ENCODE peak calls at places on chromosomes 4 and X, in four cellular contexts. V is H1, Y is K562, C is HepG2. X is an unnamed sample.

GRCh38 chrX:26208012-26208411 is 8.0 kb upstream of the MAGEB5 start:
- DNase-seq in Y (no peak), C (no peak), V (no peak), X (no peak)

GRCh38 chr4:147370881-147371280 is 110.0 kb upstream of the EDNRA start:
- DNase-seq in C (no peak), V (no peak), Y (no peak), X (no peak)

GRCh38 chrX:39008554-39008953 is 207.3 kb downstream of the MID1IP1 start:
- DNase-seq in C (no peak), Y (no peak), V (no peak), X (no peak)

GRCh38 chr4:64539234-64539849 is 130.1 kb upstream of the TECRL start:
- DNase-seq in Y (peak), C (peak), V (no peak), X (peak)

GRCh38 chrX:149881081-149881711 is at the start of gene MAGEA8:
- DNase-seq in Y (peak), V (peak), C (no peak), X (no peak)

GRCh38 chr4:92104506-92104905 is 199.3 kb upstream of the GRID2 start:
- DNase-seq in C (no peak), V (no peak), Y (no peak), X (no peak)

GRCh38 chrX:1361275-1361674 is 24.7 kb downstream of the IL3RA start:
- DNase-seq in V (no peak), C (no peak), Y (no peak), X (no peak)

GRCh38 chr4:102610007-102610406 is 108.8 kb downstream of the NFKB1 start:
- DNase-seq in Y (peak), C (no peak), V (no peak), X (no peak)

GRCh38 chr4:71857713-71858451 is 74.0 kb upstream of the GC start:
- DNase-seq in Y (peak), V (peak), C (no peak), X (no peak)

GRCh38 chr4:13866881-13867280 is 239.4 kb upstream of the BOD1L1 start:
- DNase-seq in V (no peak), Y (no peak), C (no peak), X (no peak)

GRCh38 chrX:16873106-16873505 is 2.9 kb upstream of the RBBP7 start:
- DNase-seq in C (no peak), Y (no peak), V (no peak), X (no peak)

DNA sequence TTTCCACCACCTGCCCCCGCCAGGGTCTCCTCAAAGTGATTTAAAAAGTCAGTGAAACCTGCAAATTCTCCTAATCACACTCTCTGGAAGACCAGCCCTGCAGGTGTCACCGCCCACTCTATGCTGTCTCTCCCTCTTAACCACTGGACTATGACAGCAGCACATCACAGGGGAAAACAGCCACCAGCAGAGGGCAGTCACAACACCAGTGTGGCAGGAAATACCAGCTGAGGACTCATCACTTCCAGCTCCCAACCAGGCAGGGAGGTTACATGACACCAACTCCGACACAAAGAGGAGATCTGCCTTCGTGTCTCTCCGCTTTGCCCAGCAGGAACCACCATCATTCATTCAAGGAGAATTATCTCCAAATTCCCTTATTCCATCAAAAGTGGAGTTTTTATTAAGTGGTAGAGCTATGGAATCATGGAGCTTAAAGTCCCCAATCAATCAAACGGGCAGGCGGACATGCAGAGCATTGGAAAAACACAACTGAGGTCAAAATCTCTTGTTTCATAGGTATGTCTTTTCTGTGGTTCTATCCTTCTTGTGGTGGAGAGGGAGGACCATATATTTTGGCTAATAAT is 91.3 kb downstream of the NSUN7 start:
- DNase-seq in Y (peak), C (peak), V (peak), X (peak)
- TF ChIP-seq RNF2 in Y (no peak), C (no peak), V (no peak), X (no peak)

GRCh38 chr4:122932763-122933162 is 10.4 kb upstream of the NUDT6 start:
- DNase-seq in Y (no peak), C (no peak), V (no peak), X (no peak)

GRCh38 chr4:122928930-122929329 is 6.5 kb upstream of the NUDT6 start:
- DNase-seq in C (no peak), V (no peak), Y (no peak), X (no peak)

GRCh38 chr4:122930877-122931276 is 8.5 kb upstream of the NUDT6 start:
- DNase-seq in Y (no peak), V (no peak), C (no peak), X (no peak)
- TF ChIP-seq CTCF in Y (no peak), V (no peak), C (peak), X (peak)

DNA sequence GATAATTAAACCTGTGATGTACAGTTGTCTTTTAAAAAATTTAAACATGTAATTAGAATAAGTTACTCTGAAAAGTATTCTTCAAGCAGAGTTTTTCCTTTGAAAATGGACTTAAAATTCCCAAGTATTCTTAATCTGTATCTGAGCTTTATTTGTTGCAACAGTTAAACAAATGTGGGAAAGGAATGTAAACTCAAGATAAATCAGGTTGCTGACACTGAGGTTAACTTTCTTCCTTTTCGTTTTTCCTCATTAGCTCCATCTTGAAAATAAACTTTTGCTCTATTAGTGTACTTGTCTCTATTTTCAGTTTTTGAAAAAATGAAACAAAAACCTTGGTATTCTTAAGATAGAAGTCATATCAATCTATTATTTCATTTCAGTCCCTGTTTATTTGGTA is 144.5 kb upstream of the BMPR1B start:
- DNase-seq in V (no peak), Y (no peak), C (no peak), X (no peak)
- TF ChIP-seq RNF2 in V (no peak), Y (no peak), C (no peak), X (no peak)

GRCh38 chr4:163902417-163902816 is 407.9 kb downstream of the TMA16 start:
- DNase-seq in Y (no peak), V (no peak), C (no peak), X (no peak)

GRCh38 chr4:163895369-163896005 is 401.0 kb downstream of the TMA16 start:
- DNase-seq in V (no peak), C (no peak), Y (no peak), X (no peak)

GRCh38 chr4:163901305-163901704 is 406.8 kb downstream of the TMA16 start:
- DNase-seq in V (no peak), Y (no peak), C (no peak), X (no peak)
- TF ChIP-seq CTCF in V (no peak), Y (no peak), C (no peak), X (no peak)

GRCh38 chr4:508675-509373 is 9.8 kb downstream of the PIGG start:
- DNase-seq in C (no peak), V (no peak), Y (no peak), X (no peak)
- TF ChIP-seq RNF2 in C (no peak), V (no peak), Y (no peak), X (no peak)

DNA sequence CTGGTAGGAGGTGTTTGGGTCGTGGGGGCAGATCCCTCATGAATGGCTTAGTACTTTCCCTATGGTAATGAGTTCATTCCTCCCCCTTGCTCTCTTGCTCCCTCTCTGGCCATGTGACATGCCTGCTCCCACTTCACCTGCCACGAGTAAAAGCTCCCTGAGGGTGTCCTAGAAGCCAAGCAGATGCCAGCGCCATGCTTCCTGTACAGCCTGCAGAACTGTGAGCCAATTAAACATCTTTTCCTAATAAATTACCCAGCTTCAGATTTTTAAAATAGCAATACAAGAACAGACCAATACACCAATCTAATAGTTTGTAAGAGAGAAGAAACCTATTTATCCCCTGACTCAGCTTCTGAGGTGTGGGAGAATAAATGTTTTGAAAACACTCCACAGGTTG is 60.5 kb downstream of the FGFBP1 start:
- DNase-seq in V (no peak), C (no peak), Y (no peak), X (no peak)
- TF ChIP-seq CTCF in V (peak), C (no peak), Y (no peak), X (no peak)

DNA sequence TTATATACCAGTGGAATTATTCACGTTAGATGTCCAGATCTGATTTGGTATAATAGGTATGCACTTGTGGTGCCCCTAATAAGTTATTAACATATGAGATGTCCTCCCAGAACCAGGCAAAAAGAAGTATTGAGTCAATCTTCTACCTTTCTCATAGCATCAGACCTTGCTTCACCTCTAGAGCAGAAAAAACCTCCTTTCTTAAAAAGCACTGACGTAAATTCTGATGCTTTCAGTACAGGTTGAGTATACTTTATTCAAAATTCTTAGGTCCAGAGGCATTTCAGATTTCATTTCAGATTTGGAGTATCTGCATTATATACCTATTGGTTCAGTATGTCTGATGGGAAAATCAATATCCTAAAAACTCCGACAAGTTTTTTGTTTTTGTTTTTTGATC is 22.4 kb downstream of the LEF1 start:
- DNase-seq in V (no peak), Y (no peak), C (no peak), X (no peak)
- TF ChIP-seq RNF2 in V (no peak), Y (no peak), C (no peak), X (no peak)

DNA sequence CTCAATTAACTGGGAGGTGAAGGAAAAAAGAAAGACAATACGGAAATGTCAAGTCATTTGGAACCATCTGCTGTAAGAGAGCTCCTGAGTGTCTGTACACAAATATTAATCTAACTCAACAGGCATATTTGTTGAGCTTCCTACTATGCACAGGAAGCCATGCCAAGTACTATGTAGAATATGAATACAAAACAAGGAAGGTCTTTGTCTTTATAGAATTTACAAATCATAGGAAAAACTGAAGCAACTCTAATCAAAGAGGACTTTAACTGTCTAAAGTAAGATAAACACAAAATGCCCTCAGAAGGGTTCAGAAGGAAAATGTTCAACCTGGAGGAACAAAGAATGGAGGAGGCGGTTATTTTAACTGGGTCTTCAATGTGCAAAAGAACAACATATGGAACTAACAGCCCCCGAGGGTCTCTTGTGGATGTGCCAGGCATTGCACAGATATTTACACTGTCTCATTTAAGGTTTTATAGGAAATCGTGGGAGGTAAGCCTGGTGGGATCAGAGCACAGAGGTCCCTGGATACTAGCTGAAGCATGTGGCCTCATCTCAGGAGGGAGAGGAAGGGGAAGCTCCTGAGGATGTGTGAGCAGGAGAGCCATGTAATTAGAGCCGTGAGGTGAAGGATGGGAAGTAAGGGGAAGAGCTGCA is 5.8 kb downstream of the FAM114A1 start:
- DNase-seq in V (no peak), C (peak), Y (no peak), X (no peak)
- TF ChIP-seq CTCF in V (no peak), C (no peak), Y (peak), X (no peak)